ENCODE peak calls at places on chromosome 15, in six cellular contexts. B is brain microvascular endothelial cell, Y is IMR-90, M is choroid plexus epithelial cell, O is cardiac fibroblast, U is fibroblast of the aortic adventitia. P is an unnamed sample.

GRCh38 chr15:68806220-68807105 is 14.2 kb downstream of the ANP32A start:
- DNase-seq in B (no peak), Y (no peak), M (no peak), O (no peak), U (no peak), P (no peak)

GRCh38 chr15:100438570-100438969 is 90.2 kb downstream of the CERS3 start:
- DNase-seq in B (peak), Y (no peak), M (peak), O (peak), U (peak), P (peak)

GRCh38 chr15:68792901-68793766 is 27.6 kb downstream of the ANP32A start:
- DNase-seq in B (no peak), Y (no peak), M (no peak), O (no peak), U (no peak), P (peak)

GRCh38 chr15:27704939-27705514 is 394.1 kb downstream of the OCA2 start:
- DNase-seq in B (no peak), Y (no peak), M (no peak), O (no peak), U (no peak), P (no peak)

GRCh38 chr15:66879511-66879910 is 177.5 kb downstream of the SMAD6 start:
- DNase-seq in B (no peak), Y (no peak), M (no peak), O (no peak), U (no peak), P (no peak)

GRCh38 chr15:44541282-44541958 is 4.5 kb downstream of the EIF3J start:
- DNase-seq in B (peak), Y (peak), M (peak), O (peak), U (peak), P (peak)

GRCh38 chr15:66795851-66796250 is 93.8 kb downstream of the SMAD6 start:
- DNase-seq in B (no peak), Y (no peak), M (no peak), O (no peak), U (no peak), P (peak)

GRCh38 chr15:23437146-23437545 is 9.9 kb downstream of the GOLGA6L2 start:
- DNase-seq in B (no peak), Y (no peak), M (no peak), O (no peak), U (no peak), P (no peak)

GRCh38 chr15:72201346-72202029 is 3.9 kb upstream of the GRAMD2A start:
- DNase-seq in B (no peak), Y (no peak), M (peak), O (no peak), U (no peak), P (no peak)

GRCh38 chr15:63764124-63764827 is 69.5 kb downstream of the HERC1 start:
- DNase-seq in B (no peak), Y (no peak), M (no peak), O (no peak), U (no peak), P (no peak)

GRCh38 chr15:24919446-24919845 is 35.3 kb upstream of the SNRPN start:
- DNase-seq in B (no peak), Y (no peak), M (no peak), O (no peak), U (no peak), P (peak)

GRCh38 chr15:45391746-45392711 is 13.7 kb upstream of the GATM start:
- DNase-seq in B (no peak), Y (no peak), M (no peak), O (no peak), U (no peak), P (no peak)

GRCh38 chr15:43104426-43104825 is 1.4 kb downstream of the UBR1 start:
- DNase-seq in B (no peak), Y (peak), M (no peak), O (peak), U (no peak), P (peak)

GRCh38 chr15:52780172-52780980 is 9.8 kb downstream of the ONECUT1 start:
- DNase-seq in B (peak), Y (peak), M (peak), O (peak), U (peak), P (peak)

GRCh38 chr15:29800441-29801366 is 21.6 kb downstream of the TJP1 start:
- DNase-seq in B (no peak), Y (no peak), M (no peak), O (peak), U (no peak), P (no peak)

GRCh38 chr15:67101981-67102929 is 36.9 kb downstream of the SMAD3 start:
- DNase-seq in B (peak), Y (peak), M (peak), O (peak), U (peak), P (peak)

GRCh38 chr15:75661041-75661778 is 13.5 kb downstream of the SNX33 start:
- DNase-seq in B (peak), Y (peak), M (peak), O (peak), U (peak), P (peak)

GRCh38 chr15:79598639-79599038 is 166.5 kb downstream of the MINAR1 start:
- DNase-seq in B (no peak), Y (no peak), M (no peak), O (no peak), U (no peak), P (no peak)

GRCh38 chr15:75928680-75929608 is 25.3 kb downstream of the FBXO22 start:
- DNase-seq in B (peak), Y (peak), M (peak), O (peak), U (peak), P (peak)

GRCh38 chr15:98164573-98164972 is 204.1 kb downstream of the ARRDC4 start:
- DNase-seq in B (no peak), Y (no peak), M (no peak), O (peak), U (peak), P (peak)

GRCh38 chr15:51403072-51403878 is 61.8 kb downstream of the GLDN start:
- DNase-seq in B (peak), Y (peak), M (peak), O (peak), U (peak), P (peak)

GRCh38 chr15:58232273-58233065 is 94.3 kb downstream of the AQP9 start:
- DNase-seq in B (no peak), Y (no peak), M (no peak), O (no peak), U (no peak), P (peak)

GRCh38 chr15:78921517-78921916 is 23.3 kb downstream of the CTSH start:
- DNase-seq in B (no peak), Y (no peak), M (no peak), O (no peak), U (no peak), P (no peak)

GRCh38 chr15:62558640-62559039 is 393.6 kb upstream of the C2CD4B start:
- DNase-seq in B (no peak), Y (no peak), M (no peak), O (peak), U (no peak), P (no peak)

GRCh38 chr15:83848315-83849050 is 194.6 kb downstream of the ADAMTSL3 start:
- DNase-seq in B (peak), Y (peak), M (peak), O (peak), U (peak), P (peak)

GRCh38 chr15:69576035-69576526 is 123.5 kb downstream of the RPLP1 start:
- DNase-seq in B (no peak), Y (no peak), M (peak), O (peak), U (peak), P (peak)

GRCh38 chr15:31032959-31033358 is 41.5 kb upstream of the MTMR10 start:
- DNase-seq in B (peak), Y (peak), M (peak), O (peak), U (peak), P (no peak)

GRCh38 chr15:99434506-99435137 is 131.2 kb upstream of the MEF2A start:
- DNase-seq in B (no peak), Y (no peak), M (no peak), O (no peak), U (no peak), P (no peak)

GRCh38 chr15:88894819-88895767 is at the start of gene HAPLN3:
- DNase-seq in B (peak), Y (peak), M (peak), O (peak), U (no peak), P (peak)

GRCh38 chr15:66411190-66411589 is 24.5 kb downstream of the MAP2K1 start:
- DNase-seq in B (no peak), Y (no peak), M (no peak), O (no peak), U (no peak), P (no peak)

GRCh38 chr15:45402955-45403892 is 24.9 kb upstream of the GATM start:
- DNase-seq in B (no peak), Y (peak), M (peak), O (peak), U (peak), P (peak)

GRCh38 chr15:48875241-48875640 is 2.7 kb upstream of the EID1 start:
- DNase-seq in B (no peak), Y (no peak), M (no peak), O (no peak), U (no peak), P (no peak)

GRCh38 chr15:52620496-52620895 is 51.7 kb upstream of the ARPP19 start:
- DNase-seq in B (no peak), Y (no peak), M (no peak), O (no peak), U (no peak), P (no peak)

GRCh38 chr15:34436126-34436955 is 1.3 kb downstream of the GOLGA8A start:
- DNase-seq in B (peak), Y (no peak), M (no peak), O (peak), U (peak), P (no peak)

GRCh38 chr15:86629409-86629808 is 549.7 kb downstream of the AGBL1 start:
- DNase-seq in B (no peak), Y (no peak), M (no peak), O (no peak), U (no peak), P (no peak)

GRCh38 chr15:66923438-66923881 is 141.9 kb upstream of the SMAD3 start:
- DNase-seq in B (no peak), Y (no peak), M (peak), O (no peak), U (no peak), P (peak)

GRCh38 chr15:48671381-48672022 is 26.0 kb upstream of the FBN1 start:
- DNase-seq in B (peak), Y (peak), M (peak), O (peak), U (peak), P (peak)

GRCh38 chr15:26890451-26890850 is 23.6 kb downstream of the GABRA5 start:
- DNase-seq in B (no peak), Y (no peak), M (no peak), O (no peak), U (no peak), P (no peak)

GRCh38 chr15:75554717-75555116 is 24.4 kb downstream of the PTPN9 start:
- DNase-seq in B (peak), Y (peak), M (peak), O (peak), U (peak), P (peak)

GRCh38 chr15:80932989-80933388 is 56.6 kb downstream of the MESD start:
- DNase-seq in B (peak), Y (peak), M (peak), O (peak), U (peak), P (no peak)

GRCh38 chr15:80937718-80938117 is 51.9 kb downstream of the MESD start:
- DNase-seq in B (no peak), Y (no peak), M (no peak), O (no peak), U (no peak), P (no peak)

GRCh38 chr15:80940331-80940730 is 49.3 kb downstream of the MESD start:
- DNase-seq in B (no peak), Y (no peak), M (no peak), O (no peak), U (no peak), P (no peak)

GRCh38 chr15:80934761-80935221 is 54.8 kb downstream of the MESD start:
- DNase-seq in B (peak), Y (peak), M (peak), O (peak), U (peak), P (no peak)

GRCh38 chr15:80936288-80937078 is 53.1 kb downstream of the MESD start:
- DNase-seq in B (no peak), Y (no peak), M (no peak), O (no peak), U (no peak), P (no peak)
- TF ChIP-seq CTCF in B (no peak), Y (no peak), M (peak), O (no peak), U (no peak), P (no peak)

DNA sequence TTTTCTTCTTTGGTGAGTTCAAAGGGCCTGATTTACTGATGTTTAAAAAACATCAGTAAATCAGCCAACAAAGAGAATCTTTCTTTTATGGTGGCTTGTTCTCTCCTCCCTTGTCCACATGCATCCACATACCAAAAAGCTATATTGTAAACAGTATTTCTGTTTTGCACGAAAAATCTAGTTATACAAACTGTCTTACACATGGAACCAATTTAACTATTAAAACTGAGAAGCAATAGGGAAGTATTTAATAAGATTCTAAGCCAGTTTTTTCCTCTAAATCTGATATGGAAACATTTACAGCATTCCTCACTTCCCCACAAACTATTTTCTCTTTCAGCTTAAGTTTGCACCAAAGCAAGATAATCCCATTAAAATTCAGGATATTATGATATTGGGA is 110.8 kb upstream of the ICE2 start:
- DNase-seq in B (no peak), Y (peak), M (no peak), O (no peak), U (no peak), P (no peak)
- H3K4me3 ChIP-seq in B (no peak), Y (no peak), M (no peak), O (no peak), U (no peak), P (no peak)

GRCh38 chr15:33226559-33227181 is 32.2 kb upstream of the FMN1 start:
- DNase-seq in B (peak), Y (no peak), M (peak), O (peak), U (no peak), P (peak)
- TF ChIP-seq CTCF in B (peak), Y (no peak), M (peak), O (peak), U (no peak), P (peak)

DNA sequence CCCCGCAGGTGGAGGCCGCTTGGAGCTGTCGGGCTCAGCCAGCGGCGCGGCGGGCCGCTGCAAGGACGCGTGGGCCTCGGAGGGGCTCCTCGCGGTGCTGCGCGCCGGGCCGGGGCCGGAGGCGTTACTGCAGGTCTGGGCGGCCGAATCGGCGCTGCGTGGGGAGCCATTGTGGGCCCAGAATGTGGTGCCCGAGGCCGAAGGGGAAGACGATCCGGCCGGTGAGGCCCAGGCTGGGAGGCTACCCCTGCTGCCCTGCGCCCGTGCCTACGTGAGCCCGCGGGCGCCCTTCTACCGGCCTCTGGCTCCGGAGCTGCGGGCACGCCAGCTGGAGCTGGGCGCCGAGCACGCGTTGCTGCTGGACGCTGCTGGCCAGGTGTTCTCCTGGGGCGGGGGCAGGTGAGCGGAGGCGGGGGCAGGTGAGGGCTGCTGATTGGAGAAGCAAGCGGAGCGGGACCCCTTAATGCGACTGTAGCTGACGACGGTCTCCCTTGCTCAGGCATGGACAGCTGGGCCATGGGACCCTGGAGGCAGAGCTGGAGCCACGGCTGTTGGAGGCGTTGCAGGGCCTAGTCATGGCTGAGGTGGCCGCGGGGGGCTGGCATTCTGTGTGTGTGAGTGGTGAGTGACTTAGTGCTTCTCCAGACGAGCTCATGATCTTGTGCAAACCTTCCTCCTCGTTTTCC is 2.6 kb downstream of the RCCD1 start:
- DNase-seq in B (peak), Y (peak), M (peak), O (no peak), U (peak), P (peak)
- H3K4me3 ChIP-seq in B (peak), Y (peak), M (peak), O (peak), U (peak), P (peak)

GRCh38 chr15:73866881-73867410 is 6.4 kb upstream of the TBC1D21 start:
- DNase-seq in B (no peak), Y (no peak), M (no peak), O (no peak), U (no peak), P (no peak)
- TF ChIP-seq CTCF in B (no peak), Y (no peak), M (peak), O (no peak), U (no peak), P (no peak)

GRCh38 chr15:65101891-65102708 is 12.9 kb downstream of the UBAP1L start:
- DNase-seq in B (no peak), Y (no peak), M (no peak), O (no peak), U (no peak), P (no peak)
- H3K4me3 ChIP-seq in B (peak), Y (no peak), M (no peak), O (no peak), U (no peak), P (no peak)

GRCh38 chr15:39230205-39230916 is 350.5 kb upstream of the THBS1 start:
- DNase-seq in B (peak), Y (no peak), M (peak), O (peak), U (no peak), P (peak)
- TF ChIP-seq CTCF in B (no peak), Y (no peak), M (no peak), O (no peak), U (no peak), P (no peak)

GRCh38 chr15:85583404-85584390 is 203.3 kb downstream of the AKAP13 start:
- DNase-seq in B (no peak), Y (peak), M (peak), O (peak), U (peak), P (peak)
- H3K4me3 ChIP-seq in B (no peak), Y (no peak), M (no peak), O (peak), U (peak), P (no peak)

P was measured in epithelial cell of esophagus.